ENCODE peak calls at places on chromosomes 5 and 9, in five cellular contexts. J, A, T, M and N are unnamed samples.

GRCh38 chr9:76341616-76342015 is 52.6 kb downstream of the RFK start:
- DNase-seq in J (no peak), A (no peak), T (no peak), M (no peak), N (no peak)

GRCh38 chr9:2420488-2421056 is 201.0 kb upstream of the VLDLR start:
- DNase-seq in J (no peak), A (no peak), T (no peak), M (no peak), N (no peak)

GRCh38 chr5:107524111-107524510 is 146.6 kb downstream of the EFNA5 start:
- DNase-seq in J (no peak), A (no peak), T (no peak), M (no peak), N (no peak)

GRCh38 chr5:163478126-163478981 is 17.9 kb downstream of the HMMR start:
- DNase-seq in J (no peak), A (no peak), T (no peak), M (peak; percentile 47), N (no peak)

GRCh38 chr9:134475051-134475790 is 149.0 kb downstream of the RXRA start:
- DNase-seq in J (no peak), A (peak; percentile 72), T (peak; percentile 72), M (peak; percentile 82), N (no peak)

GRCh38 chr9:123335986-123336329 is 20.0 kb upstream of the CRB2 start:
- DNase-seq in J (no peak), A (no peak), T (no peak), M (no peak), N (no peak)

GRCh38 chr5:128546658-128547281 is 8.7 kb upstream of the FBN2 start:
- DNase-seq in J (no peak), A (no peak), T (no peak), M (peak; percentile 10), N (no peak)

GRCh38 chr5:95743248-95743647 is 12.1 kb downstream of the RHOBTB3 start:
- DNase-seq in J (no peak), A (no peak), T (no peak), M (no peak), N (no peak)

GRCh38 chr9:134192951-134193731 is 28.8 kb upstream of the RNU6ATAC start:
- DNase-seq in J (no peak), A (no peak), T (peak; percentile 6), M (no peak), N (no peak)

GRCh38 chr5:139393497-139394122 is 1.3 kb downstream of the PROB1 start:
- DNase-seq in J (no peak), A (no peak), T (no peak), M (no peak), N (no peak)

GRCh38 chr5:139392678-139393496 is 2.0 kb downstream of the PROB1 start:
- DNase-seq in J (peak; percentile 92), A (no peak), T (no peak), M (no peak), N (peak; percentile 61)

GRCh38 chr5:139395844-139396640 is 1.1 kb upstream of the PROB1 start:
- DNase-seq in J (no peak), A (no peak), T (no peak), M (peak; percentile 36), N (no peak)

GRCh38 chr5:139394654-139395566 is at the start of gene PROB1:
- DNase-seq in J (no peak), A (no peak), T (no peak), M (no peak), N (no peak)

GRCh38 chr5:139394123-139394653 is 716 bp downstream of the PROB1 start:
- DNase-seq in J (no peak), A (no peak), T (no peak), M (peak; percentile 25), N (no peak)
- TF ChIP-seq CTCF in J (no peak), A (no peak), T (no peak), M (peak; percentile 29), N (peak; percentile 82)

DNA sequence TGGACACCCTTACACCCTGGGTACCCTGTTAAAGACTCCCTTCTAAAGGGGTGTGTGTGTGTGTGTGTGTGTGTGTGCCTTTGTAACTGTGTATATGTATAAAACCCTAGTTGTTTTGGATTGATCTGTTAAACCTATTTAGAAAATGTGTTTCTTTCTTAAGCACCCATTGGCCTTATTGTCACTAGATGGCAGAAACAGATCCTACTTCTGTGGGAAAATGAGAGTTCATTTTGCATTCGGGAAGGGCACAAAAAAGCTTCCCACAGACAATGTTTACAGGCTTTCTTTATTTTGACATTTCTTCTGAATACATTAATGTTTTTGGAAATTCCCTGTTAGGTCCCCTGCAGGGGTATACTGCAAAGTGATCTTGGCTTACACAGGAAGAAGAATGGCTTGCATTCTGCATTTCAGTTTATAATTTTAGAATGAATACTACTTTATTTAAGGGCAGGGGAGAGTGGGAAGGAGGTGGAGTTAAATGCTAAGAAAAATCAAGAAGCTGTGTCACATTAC is 481.8 kb upstream of the ARRDC3 start:
- DNase-seq in J (no peak), A (no peak), T (no peak), M (no peak), N (no peak)
- TF ChIP-seq CTCF in J (peak; percentile 18), A (no peak), T (no peak), M (no peak), N (no peak)

DNA sequence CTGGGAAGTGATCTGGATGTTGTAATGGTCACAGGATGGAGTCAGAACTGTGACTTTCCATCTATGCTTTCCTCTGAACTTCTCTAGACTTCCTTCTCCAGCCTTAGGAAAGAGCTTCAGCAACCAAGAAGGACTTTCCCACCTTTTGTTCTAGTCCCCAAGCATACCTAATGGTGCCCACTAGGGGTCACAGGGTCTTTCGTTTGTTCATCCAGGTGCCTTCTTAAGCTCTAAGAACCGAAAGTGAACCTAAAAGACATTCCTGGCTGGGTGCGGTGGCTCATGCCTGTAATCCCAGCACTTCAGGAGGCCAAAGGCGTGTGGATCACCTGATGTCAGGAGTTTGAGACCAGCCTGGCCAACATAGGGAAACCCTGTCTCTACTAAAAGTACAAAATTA is 1.8 kb upstream of the WNT8A start:
- DNase-seq in J (no peak), A (no peak), T (no peak), M (no peak), N (no peak)
- TF ChIP-seq CTCF in J (no peak), A (no peak), T (no peak), M (peak; percentile 2), N (no peak)

DNA sequence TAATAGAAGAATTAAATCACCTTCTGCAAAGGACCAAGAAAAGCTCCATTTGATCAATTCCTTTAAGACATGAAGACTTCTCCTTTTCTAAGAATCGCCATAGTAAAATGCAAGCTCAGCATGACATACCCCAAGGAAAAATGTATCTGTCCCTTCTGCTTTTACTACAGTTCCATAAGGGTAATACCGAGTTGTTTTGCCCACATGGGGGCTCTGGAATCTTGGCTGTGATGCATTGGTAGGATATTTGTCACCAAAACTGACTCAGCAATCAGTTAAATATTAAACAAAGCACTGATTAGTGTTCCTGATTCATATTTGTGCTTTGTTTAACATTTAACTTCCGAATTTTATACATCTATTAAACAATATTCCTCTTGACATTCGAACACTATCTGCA is 24.3 kb upstream of the KCNIP1 start:
- DNase-seq in J (peak; percentile 68), A (no peak), T (no peak), M (peak; percentile 34), N (no peak)
- TF ChIP-seq CTCF in J (peak; percentile 31), A (no peak), T (no peak), M (no peak), N (no peak)

GRCh38 chr5:78993165-78993564 is 8.1 kb upstream of the ARSB start:
- DNase-seq in J (no peak), A (no peak), T (no peak), M (no peak), N (no peak)

GRCh38 chr5:78992136-78992535 is 7.0 kb upstream of the ARSB start:
- DNase-seq in J (no peak), A (no peak), T (no peak), M (no peak), N (no peak)

GRCh38 chr5:79001471-79001870 is 16.4 kb upstream of the ARSB start:
- DNase-seq in J (no peak), A (no peak), T (no peak), M (peak; percentile 57), N (no peak)

GRCh38 chr5:78995521-78995920 is 10.4 kb upstream of the ARSB start:
- DNase-seq in J (no peak), A (no peak), T (no peak), M (no peak), N (no peak)

GRCh38 chr5:78997090-78997489 is 12.0 kb upstream of the ARSB start:
- DNase-seq in J (no peak), A (no peak), T (no peak), M (no peak), N (no peak)
- TF ChIP-seq CTCF in J (no peak), A (no peak), T (no peak), M (no peak), N (no peak)